ENCODE peak calls at places on chromosomes 3 and 15, in ten cellular contexts. N, P, Q, H, I, T, A, U, J and M are unnamed samples.

GRCh38 chr15:31260646-31261265 is 65.9 kb upstream of the KLF13 start:
- DNase-seq in J (no peak), U (no peak), P (no peak), Q (peak), I (no peak), A (no peak), H (no peak), T (no peak), N (peak), M (no peak)

GRCh38 chr3:13045904-13046568 is 27.2 kb downstream of the IQSEC1 start:
- DNase-seq in Q (no peak), P (no peak), A (peak), N (no peak), I (no peak), J (no peak), H (no peak), T (no peak), U (no peak), M (no peak)

GRCh38 chr15:67564590-67565345 is 22.3 kb downstream of the MAP2K5 start:
- DNase-seq in I (peak), N (no peak), A (no peak), J (no peak), Q (no peak), U (no peak), P (no peak), H (no peak), T (peak), M (no peak)

GRCh38 chr15:36481156-36481555 is 98.3 kb upstream of the CDIN1 start:
- DNase-seq in P (no peak), I (no peak), N (no peak), H (no peak), Q (no peak), T (no peak), J (no peak), U (no peak), A (no peak), M (no peak)

GRCh38 chr3:126197854-126198584 is 17.6 kb upstream of the ALDH1L1 start:
- DNase-seq in N (no peak), I (peak), P (peak), T (peak), H (peak), U (peak), Q (no peak), J (peak), A (peak), M (peak)

GRCh38 chr3:73523661-73524060 is 101.1 kb downstream of the PDZRN3 start:
- DNase-seq in N (no peak), P (no peak), H (no peak), J (no peak), A (no peak), T (no peak), U (no peak), Q (no peak), I (no peak), M (no peak)

GRCh38 chr15:23420806-23421575 is 26.1 kb downstream of the GOLGA6L2 start:
- DNase-seq in T (no peak), A (no peak), H (no peak), U (peak), N (peak), J (no peak), Q (no peak), I (no peak), P (peak), M (no peak)

GRCh38 chr3:55604414-55604813 is 117.3 kb upstream of the WNT5A start:
- DNase-seq in J (no peak), A (no peak), H (no peak), U (no peak), T (no peak), N (no peak), I (no peak), P (no peak), Q (no peak), M (no peak)

GRCh38 chr3:120137548-120137947 is 43.3 kb upstream of the GSK3B start:
- DNase-seq in U (no peak), P (no peak), Q (no peak), J (no peak), T (no peak), N (no peak), H (no peak), I (no peak), A (no peak), M (no peak)

GRCh38 chr3:173465898-173466678 is 68.5 kb downstream of the NLGN1 start:
- DNase-seq in U (no peak), N (no peak), T (no peak), P (no peak), A (no peak), I (no peak), J (no peak), H (no peak), Q (no peak), M (no peak)

GRCh38 chr3:137032465-137033120 is 74.8 kb downstream of the IL20RB start:
- DNase-seq in U (peak), H (peak), A (peak), I (peak), J (peak), N (peak), T (peak), Q (peak), P (peak), M (peak)

GRCh38 chr3:11581237-11582122 is 62.2 kb downstream of the VGLL4 start:
- DNase-seq in P (no peak), J (no peak), I (no peak), N (no peak), Q (peak), H (no peak), T (no peak), U (no peak), A (no peak), M (no peak)

GRCh38 chr3:175737646-175738572 is 878.8 kb downstream of the NAALADL2 start:
- DNase-seq in T (peak), Q (no peak), A (no peak), H (no peak), P (peak), I (peak), U (no peak), N (no peak), J (peak), M (no peak)

GRCh38 chr15:72338617-72339321 is 18.8 kb upstream of the CELF6 start:
- DNase-seq in U (no peak), A (no peak), J (peak), H (peak), T (peak), N (no peak), P (peak), Q (no peak), I (peak), M (peak)

GRCh38 chr15:67460521-67460920 is 60.4 kb upstream of the C15orf61 start:
- DNase-seq in P (no peak), H (no peak), A (no peak), N (no peak), Q (no peak), I (no peak), T (no peak), U (no peak), J (no peak), M (no peak)

GRCh38 chr15:74635228-74635627 is 19.6 kb downstream of the CLK3 start:
- DNase-seq in U (peak), Q (no peak), I (peak), P (peak), N (peak), H (no peak), T (peak), A (peak), J (no peak), M (no peak)

GRCh38 chr3:46252980-46253379 is 10.7 kb downstream of the CCR3 start:
- DNase-seq in N (no peak), Q (no peak), I (no peak), J (no peak), U (no peak), T (no peak), H (no peak), P (no peak), A (no peak), M (no peak)

GRCh38 chr3:138964923-138965322 is 17.9 kb downstream of the FOXL2NB start:
- DNase-seq in A (no peak), P (no peak), T (no peak), N (no peak), J (no peak), U (no peak), H (no peak), Q (no peak), I (no peak), M (no peak)

GRCh38 chr3:138963161-138963560 is 16.1 kb downstream of the FOXL2NB start:
- DNase-seq in I (no peak), J (no peak), H (no peak), A (no peak), N (no peak), P (no peak), Q (peak), U (no peak), T (no peak), M (no peak)

GRCh38 chr3:138964264-138964663 is 17.2 kb downstream of the FOXL2NB start:
- DNase-seq in H (no peak), P (no peak), J (no peak), T (no peak), A (no peak), I (no peak), Q (no peak), N (no peak), U (no peak), M (no peak)

GRCh38 chr3:138960417-138960852 is 13.4 kb downstream of the FOXL2NB start:
- DNase-seq in T (no peak), J (no peak), N (no peak), P (no peak), H (no peak), A (no peak), I (no peak), U (no peak), Q (peak), M (no peak)
- TF ChIP-seq CTCF in T (no peak), J (no peak), N (no peak), P (no peak), H (no peak), A (no peak), I (no peak), U (no peak), Q (no peak), M (no peak)

GRCh38 chr3:133380481-133381225 is 19.2 kb upstream of the BFSP2 start:
- DNase-seq in I (no peak), J (no peak), Q (peak), U (no peak), T (no peak), P (no peak), H (no peak), A (no peak), N (no peak), M (no peak)

GRCh38 chr3:133384331-133385027 is 15.4 kb upstream of the BFSP2 start:
- DNase-seq in J (peak), N (peak), A (peak), P (peak), Q (peak), H (peak), T (peak), I (peak), U (peak), M (peak)

GRCh38 chr3:133379926-133380325 is 19.9 kb upstream of the BFSP2 start:
- DNase-seq in H (no peak), T (no peak), I (no peak), U (no peak), Q (no peak), P (no peak), J (no peak), N (no peak), A (no peak), M (no peak)

GRCh38 chr3:133383175-133383574 is 16.7 kb upstream of the BFSP2 start:
- DNase-seq in N (no peak), I (no peak), H (no peak), Q (no peak), U (no peak), J (no peak), T (no peak), A (peak), P (no peak), M (no peak)

DNA sequence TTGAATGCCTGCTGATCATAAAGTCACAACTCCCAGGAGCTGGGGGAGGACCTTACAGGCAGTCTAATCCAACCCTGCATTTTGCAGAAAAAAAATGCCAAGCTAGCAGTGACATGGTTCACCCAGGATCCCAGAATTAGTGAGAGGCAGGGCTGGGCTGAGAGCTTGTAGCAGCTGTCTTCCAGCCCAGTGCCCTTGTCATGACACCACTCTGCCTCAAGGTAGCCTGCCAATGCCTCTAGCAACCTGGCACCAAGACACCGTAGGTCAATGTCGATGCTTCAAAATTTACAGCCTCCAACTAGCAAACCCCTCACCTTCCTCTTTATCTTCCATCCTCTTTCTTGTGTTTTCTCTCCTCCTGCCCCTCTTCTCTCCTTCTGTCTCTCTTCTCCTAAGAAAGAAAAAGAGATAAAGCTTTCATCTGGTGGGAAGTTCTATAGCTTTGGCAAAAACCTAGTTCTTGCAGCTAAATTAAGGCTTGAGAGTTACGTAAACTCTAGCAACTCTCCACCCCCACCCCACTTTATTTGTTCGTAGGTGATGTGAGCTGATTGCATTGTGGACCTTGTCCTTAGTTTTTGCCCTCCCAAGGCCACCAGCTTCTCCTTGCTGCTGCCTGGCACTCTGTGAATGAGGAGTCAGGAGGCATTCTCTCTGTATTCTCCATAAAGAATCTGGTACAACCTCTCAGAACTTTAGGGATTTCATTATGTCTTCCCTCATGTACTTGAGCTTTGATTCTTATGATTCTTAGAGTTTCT is 18.3 kb upstream of the BFSP2 start:
- DNase-seq in P (no peak), I (no peak), J (no peak), Q (peak), N (no peak), A (peak), T (no peak), H (no peak), U (no peak), M (no peak)
- TF ChIP-seq CTCF in P (no peak), I (no peak), J (no peak), Q (no peak), N (no peak), A (peak), T (no peak), H (no peak), U (no peak), M (no peak)

DNA sequence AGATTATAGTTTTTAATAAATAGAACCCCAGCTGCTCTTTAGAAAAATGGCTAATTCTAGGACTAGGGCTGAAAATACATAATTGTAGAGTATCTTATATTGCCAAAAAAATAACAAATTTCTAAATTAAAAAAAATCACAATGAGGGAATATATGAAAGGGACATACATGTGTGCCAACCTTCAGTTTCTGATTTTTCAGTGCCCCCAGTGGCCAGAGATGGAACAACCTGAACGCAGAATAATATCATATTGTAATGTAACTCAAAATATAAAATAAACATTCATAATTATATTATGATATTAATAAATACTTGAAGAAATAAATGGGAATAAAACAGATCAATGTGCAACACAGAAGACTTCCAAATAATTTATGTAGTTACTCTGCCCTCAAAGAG is 460.5 kb downstream of the ZNF385D start:
- DNase-seq in A (no peak), P (peak), T (no peak), H (no peak), I (peak), J (no peak), N (no peak), U (no peak), Q (no peak), M (no peak)
- TF ChIP-seq CTCF in A (no peak), P (peak), T (peak), H (peak), I (peak), J (peak), N (peak), U (peak), Q (no peak), M (peak)

DNA sequence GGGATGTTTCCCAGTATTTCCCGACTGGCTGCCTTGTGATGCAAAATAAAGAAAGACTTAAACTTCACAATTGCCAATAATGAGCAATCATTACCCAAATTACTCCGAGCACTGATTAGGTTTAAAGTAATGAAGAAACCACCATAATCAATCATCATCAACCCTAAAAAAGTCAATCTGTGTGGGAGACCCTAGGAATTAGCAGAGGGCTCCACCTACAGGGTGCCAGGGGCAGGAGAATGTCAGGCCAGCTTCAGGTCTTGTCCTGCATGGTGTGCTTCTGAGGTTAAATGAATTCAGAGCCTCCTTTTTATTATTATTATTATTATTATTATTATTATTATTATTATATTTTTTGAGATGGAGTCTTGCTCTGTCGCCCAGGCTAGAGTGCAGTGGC is 478.0 kb upstream of the ARRDC4 start:
- DNase-seq in N (no peak), P (no peak), I (no peak), J (no peak), H (no peak), U (no peak), Q (no peak), A (no peak), T (no peak), M (no peak)
- TF ChIP-seq CTCF in N (no peak), P (no peak), I (no peak), J (no peak), H (no peak), U (no peak), Q (no peak), A (no peak), T (no peak), M (no peak)

GRCh38 chr3:171842864-171843511 is at the start of gene TMEM212:
- DNase-seq in T (peak), H (no peak), N (no peak), I (peak), Q (no peak), P (peak), U (no peak), A (no peak), J (no peak), M (no peak)

GRCh38 chr3:171840831-171841619 is 2.1 kb upstream of the TMEM212 start:
- DNase-seq in H (no peak), Q (no peak), N (no peak), U (no peak), T (no peak), J (no peak), P (no peak), I (no peak), A (no peak), M (no peak)

GRCh38 chr3:171840484-171840830 is 2.7 kb upstream of the TMEM212 start:
- DNase-seq in P (no peak), H (no peak), T (no peak), N (no peak), Q (no peak), J (no peak), U (no peak), A (no peak), I (no peak), M (no peak)

GRCh38 chr3:171839270-171839669 is 3.9 kb upstream of the TMEM212 start:
- DNase-seq in I (no peak), U (no peak), A (no peak), P (no peak), H (no peak), Q (no peak), N (no peak), J (no peak), T (no peak), M (no peak)

GRCh38 chr3:171841620-171842000 is 1.5 kb upstream of the TMEM212 start:
- DNase-seq in U (no peak), J (no peak), I (peak), P (peak), N (no peak), Q (no peak), A (no peak), T (peak), H (no peak), M (no peak)
- TF ChIP-seq CTCF in U (no peak), J (no peak), I (no peak), P (no peak), N (no peak), Q (no peak), A (no peak), T (no peak), H (no peak), M (no peak)

GRCh38 chr3:42229942-42230688 is 35.9 kb downstream of the CCK start:
- DNase-seq in A (no peak), J (peak), Q (no peak), I (peak), T (peak), H (peak), U (no peak), N (no peak), P (peak), M (peak)

GRCh38 chr3:42236611-42237010 is 29.4 kb downstream of the CCK start:
- DNase-seq in I (no peak), Q (no peak), U (no peak), J (no peak), P (no peak), H (no peak), T (no peak), N (no peak), A (no peak), M (no peak)

GRCh38 chr3:42230860-42231259 is 35.1 kb downstream of the CCK start:
- DNase-seq in U (no peak), H (no peak), Q (no peak), I (no peak), P (no peak), J (no peak), A (no peak), N (no peak), T (no peak), M (no peak)

GRCh38 chr3:42235532-42235931 is 30.5 kb downstream of the CCK start:
- DNase-seq in I (no peak), A (no peak), U (no peak), Q (no peak), P (no peak), H (no peak), T (no peak), N (no peak), J (no peak), M (no peak)
- TF ChIP-seq CTCF in I (no peak), A (no peak), U (no peak), Q (no peak), P (no peak), H (no peak), T (no peak), N (no peak), J (no peak), M (no peak)

GRCh38 chr3:88467191-88467590 is 317.4 kb downstream of the C3orf38 start:
- DNase-seq in Q (no peak), P (no peak), J (no peak), N (no peak), I (no peak), T (no peak), H (no peak), U (no peak), A (no peak), M (no peak)
- TF ChIP-seq CTCF in Q (no peak), P (no peak), J (no peak), N (no peak), I (no peak), T (no peak), H (no peak), U (no peak), A (no peak), M (no peak)